ENCODE peak calls at places on chromosomes 6 and 20, in seven cellular contexts. K is astrocyte of the cerebellum, B is Right ventricle myocardium superior, U is astrocyte, N is NCI-H226, O is neuronal stem cell, Y is SJCRH30. R is an unnamed sample.

GRCh38 chr20:45060341-45060740 is 40.6 kb downstream of the KCNS1 start:
- DNase-seq in K (no peak), B (no peak), U (no peak), N (no peak), O (no peak), Y (peak), R (no peak)

GRCh38 chr6:42781546-42781810 is 374 bp upstream of the BICRAL start:
- DNase-seq in K (no peak), B (no peak), U (peak), N (no peak), O (no peak), Y (peak), R (no peak)

GRCh38 chr20:56445540-56445939 is 22.9 kb upstream of the RTF2 start:
- DNase-seq in K (no peak), B (no peak), U (no peak), N (no peak), O (no peak), Y (no peak), R (no peak)

GRCh38 chr6:161151660-161152526 is 122.0 kb downstream of the AGPAT4 start:
- DNase-seq in K (no peak), B (no peak), U (no peak), N (no peak), O (no peak), Y (no peak), R (no peak)

GRCh38 chr20:50801747-50802125 is 6.9 kb downstream of the BCAS4 start:
- DNase-seq in K (no peak), B (no peak), U (no peak), N (no peak), O (no peak), Y (no peak), R (no peak)

GRCh38 chr6:65191412-65191811 is 515.6 kb downstream of the EYS start:
- DNase-seq in K (no peak), B (no peak), U (no peak), N (no peak), O (no peak), Y (no peak), R (no peak)

GRCh38 chr20:18533491-18533890 is 25.8 kb downstream of the SEC23B start:
- DNase-seq in K (peak), B (no peak), U (peak), N (no peak), O (no peak), Y (no peak), R (no peak)

GRCh38 chr20:11993886-11994466 is 76.3 kb downstream of the BTBD3 start:
- DNase-seq in K (no peak), B (no peak), U (no peak), N (no peak), O (no peak), Y (peak), R (no peak)

GRCh38 chr20:45890077-45890996 is 671 bp downstream of the NEURL2 start:
- DNase-seq in K (peak), B (peak), U (peak), N (no peak), O (peak), Y (peak), R (no peak)

GRCh38 chr6:144718431-144718830 is 433.3 kb downstream of the UTRN start:
- DNase-seq in K (no peak), B (no peak), U (peak), N (peak), O (no peak), Y (no peak), R (peak)

GRCh38 chr6:105045546-105045945 is 88.6 kb downstream of the LIN28B start:
- DNase-seq in K (no peak), B (no peak), U (peak), N (no peak), O (no peak), Y (no peak), R (peak)

GRCh38 chr20:5220334-5221077 is 93.7 kb downstream of the CDS2 start:
- DNase-seq in K (no peak), B (no peak), U (no peak), N (no peak), O (no peak), Y (no peak), R (no peak)

GRCh38 chr6:120935908-120936307 is 398.4 kb downstream of the TBC1D32 start:
- DNase-seq in K (no peak), B (no peak), U (no peak), N (no peak), O (no peak), Y (no peak), R (no peak)

GRCh38 chr6:106907754-106908153 is 66.8 kb downstream of the CD24 start:
- DNase-seq in K (no peak), B (no peak), U (no peak), N (no peak), O (no peak), Y (no peak), R (no peak)

GRCh38 chr6:85641916-85642773 is 541 bp downstream of the SYNCRIP start:
- DNase-seq in K (peak), B (peak), U (no peak), N (peak), O (peak), Y (peak), R (no peak)